ENCODE peak calls at places on chromosome 1, in seven cellular contexts. C is activated T-cell treated with anti-CD3 and anti-CD28 coated beads for 24 hours; S is aorta; D is mucosa of descending colon; G is fibroblast of lung; R is activated CD4-positive, alpha-beta T cell treated with anti-CD3 and anti-CD28 coated beads for 24 hours; E is AG04450. P is an unnamed sample.

GRCh38 chr1:78323311-78323710 is 167.5 kb upstream of the PTGFR start:
- DNase-seq in C (no peak), S (no peak), D (no peak), G (peak), R (no peak), E (no peak), P (no peak)

GRCh38 chr1:168373869-168374268 is 93.2 kb downstream of the TBX19 start:
- DNase-seq in C (no peak), S (no peak), D (no peak), G (peak), R (no peak), E (no peak), P (no peak)

GRCh38 chr1:168467452-168467851 is 76.3 kb downstream of the XCL2 start:
- DNase-seq in C (no peak), S (no peak), D (no peak), G (peak), R (no peak), E (no peak), P (peak)

GRCh38 chr1:235105051-235106043 is 23.3 kb downstream of the TOMM20 start:
- DNase-seq in C (no peak), S (no peak), D (no peak), G (no peak), R (no peak), E (no peak), P (no peak)

GRCh38 chr1:27026621-27027574 is 14.2 kb upstream of the TENT5B start:
- DNase-seq in C (no peak), S (peak), D (no peak), G (peak), R (no peak), E (no peak), P (peak)

GRCh38 chr1:45658171-45658570 is 28.2 kb downstream of the GPBP1L1 start:
- DNase-seq in C (no peak), S (no peak), D (no peak), G (no peak), R (no peak), E (no peak), P (no peak)

GRCh38 chr1:85599076-85599491 is 18.5 kb downstream of the CCN1 start:
- DNase-seq in C (no peak), S (no peak), D (no peak), G (no peak), R (no peak), E (no peak), P (no peak)

GRCh38 chr1:79501153-79501552 is 494.6 kb upstream of the ADGRL4 start:
- DNase-seq in C (no peak), S (no peak), D (no peak), G (peak), R (no peak), E (no peak), P (no peak)

GRCh38 chr1:18284750-18285532 is 177.3 kb downstream of the IGSF21 start:
- DNase-seq in C (no peak), S (no peak), D (no peak), G (no peak), R (no peak), E (no peak), P (no peak)